ENCODE peak calls at places on chromosomes 3 and 15, in eight cellular contexts. C is suprapubic skin, H is transverse colon, Q is IMR-90, W is esophagus squamous epithelium, X is right lobe of liver, I is uterus, O is stomach. T is an unnamed sample. For H3K36me3, the result is how much of the 10 kb centered on the place peaks cover.

GRCh38 chr3:130609580-130609979 is 92.6 kb downstream of the COL6A6 start:
- DNase-seq in H (no peak), C (no peak), X (no peak), Q (no peak), I (no peak), W (no peak), O (no peak), T (no peak)

GRCh38 chr3:187642861-187643260 is 27.3 kb downstream of the SST start:
- DNase-seq in I (no peak), X (no peak), H (no peak), O (no peak), W (no peak), C (no peak), Q (no peak), T (no peak)

GRCh38 chr3:190306513-190307163 is 15.6 kb downstream of the CLDN1 start:
- DNase-seq in C (no peak), H (no peak), W (no peak), X (no peak), O (no peak), Q (peak), I (peak), T (no peak)

GRCh38 chr3:37279226-37279625 is 104.8 kb upstream of the LRRFIP2 start:
- DNase-seq in H (no peak), I (no peak), C (no peak), W (no peak), Q (peak), X (no peak), O (no peak), T (no peak)

GRCh38 chr3:159865042-159865579 is 123.5 kb upstream of the IL12A start:
- DNase-seq in H (no peak), X (no peak), I (no peak), W (no peak), Q (peak), O (no peak), C (no peak), T (no peak)

GRCh38 chr3:10622456-10622855 is 117.1 kb upstream of the ATP2B2 start:
- DNase-seq in W (no peak), I (no peak), Q (no peak), X (no peak), C (no peak), H (no peak), O (no peak), T (no peak)

GRCh38 chr3:94028093-94028837 is at the start of gene STX19:
- DNase-seq in H (no peak), X (no peak), O (no peak), I (no peak), W (no peak), C (no peak), Q (no peak), T (no peak)

GRCh38 chr15:29857196-29857595 is 34.9 kb upstream of the TJP1 start:
- DNase-seq in I (no peak), H (no peak), W (no peak), X (no peak), C (no peak), Q (peak), O (no peak), T (no peak)

GRCh38 chr3:117628896-117629295 is 919.3 kb downstream of the TUSC7 start:
- DNase-seq in C (no peak), W (no peak), I (peak), O (peak), Q (peak), H (no peak), X (no peak), T (no peak)

GRCh38 chr3:37291275-37291700 is 116.9 kb upstream of the LRRFIP2 start:
- DNase-seq in C (no peak), W (no peak), O (no peak), Q (peak), I (no peak), H (no peak), X (no peak), T (peak)

GRCh38 chr3:120625199-120625598 is 29.1 kb downstream of the NDUFB4 start:
- DNase-seq in Q (no peak), X (no peak), H (no peak), I (no peak), W (no peak), C (no peak), O (no peak), T (no peak)

GRCh38 chr3:17032407-17033034 is 147.8 kb downstream of the PLCL2 start:
- DNase-seq in X (no peak), C (no peak), H (no peak), W (no peak), O (no peak), Q (peak), I (no peak), T (no peak)

GRCh38 chr3:169857811-169858210 is 11.9 kb downstream of the LRRC31 start:
- DNase-seq in C (no peak), I (no peak), X (no peak), O (no peak), W (no peak), H (no peak), Q (no peak), T (no peak)

GRCh38 chr15:25864966-25865365 is 1.8 kb upstream of the ATP10A start:
- DNase-seq in W (no peak), I (no peak), H (no peak), C (no peak), Q (peak), X (no peak), O (no peak), T (no peak)

GRCh38 chr15:90603893-90604292 is 74.2 kb downstream of the CRTC3 start:
- DNase-seq in X (no peak), H (peak), I (no peak), C (no peak), O (peak), Q (no peak), W (no peak), T (peak)

GRCh38 chr15:66747223-66747622 is 45.2 kb downstream of the SMAD6 start:
- DNase-seq in H (no peak), O (no peak), I (no peak), Q (no peak), X (peak), C (no peak), W (no peak), T (no peak)

GRCh38 chr3:67500699-67501098 is 153.7 kb downstream of the SUCLG2 start:
- DNase-seq in I (no peak), H (no peak), W (no peak), X (no peak), O (no peak), C (no peak), Q (no peak), T (no peak)

GRCh38 chr3:104596551-104596950 is 770.2 kb upstream of the ALCAM start:
- DNase-seq in W (no peak), Q (peak), O (no peak), H (no peak), C (no peak), X (no peak), I (no peak), T (no peak)

GRCh38 chr3:63687569-63688233 is 35.2 kb downstream of the SNTN start:
- DNase-seq in Q (no peak), I (no peak), C (no peak), O (no peak), W (no peak), X (no peak), H (no peak), T (no peak)

GRCh38 chr15:55588070-55588817 is at the start of gene PYGO1:
- DNase-seq in I (peak), W (no peak), C (peak), O (peak), X (no peak), H (peak), Q (peak), T (peak)

GRCh38 chr3:49714728-49715550 is 4.5 kb downstream of the AMIGO3 start:
- DNase-seq in I (no peak), X (peak), H (no peak), C (peak), O (no peak), Q (no peak), W (no peak), T (no peak)

GRCh38 chr3:29515451-29515850 is 234.6 kb downstream of the RBMS3 start:
- DNase-seq in C (no peak), Q (peak), H (no peak), X (no peak), W (no peak), O (no peak), I (no peak), T (no peak)

GRCh38 chr15:22947101-22948000 is 32.8 kb downstream of the CYFIP1 start:
- DNase-seq in W (no peak), I (no peak), Q (no peak), O (no peak), X (no peak), H (no peak), C (no peak), T (no peak)

GRCh38 chr15:68484696-68485400 is 52.9 kb upstream of the ITGA11 start:
- DNase-seq in I (peak), O (no peak), H (no peak), Q (peak), W (no peak), C (no peak), X (no peak), T (no peak)

GRCh38 chr3:191431160-191431822 is 29.7 kb upstream of the PYDC2 start:
- DNase-seq in I (no peak), C (no peak), Q (no peak), O (no peak), H (no peak), X (no peak), W (no peak), T (no peak)

GRCh38 chr3:35932995-35933394 is 293.7 kb downstream of the ARPP21 start:
- DNase-seq in I (no peak), H (no peak), O (no peak), X (no peak), C (no peak), Q (peak), W (no peak), T (peak)

GRCh38 chr3:65883614-65884013 is 155.1 kb downstream of the MAGI1 start:
- DNase-seq in O (no peak), Q (peak), W (no peak), H (no peak), X (no peak), I (no peak), C (no peak), T (no peak)

GRCh38 chr15:51499379-51499976 is 123.1 kb downstream of the DMXL2 start:
- DNase-seq in C (no peak), H (no peak), Q (peak), O (no peak), X (no peak), W (no peak), I (no peak), T (no peak)

GRCh38 chr15:71752604-71753289 is 57.6 kb upstream of the NR2E3 start:
- DNase-seq in H (peak), O (no peak), C (no peak), Q (peak), X (no peak), I (no peak), W (no peak), T (peak)

GRCh38 chr15:25830844-25831443 is 32.2 kb downstream of the ATP10A start:
- DNase-seq in X (no peak), H (peak), I (peak), Q (peak), C (peak), W (no peak), O (no peak), T (peak)

GRCh38 chr3:14913926-14914776 is 33.2 kb upstream of the NR2C2 start:
- DNase-seq in O (peak), C (peak), Q (no peak), W (no peak), H (no peak), X (no peak), I (no peak), T (no peak)

GRCh38 chr3:151946606-151947005 is 73.2 kb downstream of the SUCNR1 start:
- DNase-seq in W (no peak), Q (peak), C (no peak), O (no peak), I (no peak), H (no peak), X (no peak), T (no peak)

DNA sequence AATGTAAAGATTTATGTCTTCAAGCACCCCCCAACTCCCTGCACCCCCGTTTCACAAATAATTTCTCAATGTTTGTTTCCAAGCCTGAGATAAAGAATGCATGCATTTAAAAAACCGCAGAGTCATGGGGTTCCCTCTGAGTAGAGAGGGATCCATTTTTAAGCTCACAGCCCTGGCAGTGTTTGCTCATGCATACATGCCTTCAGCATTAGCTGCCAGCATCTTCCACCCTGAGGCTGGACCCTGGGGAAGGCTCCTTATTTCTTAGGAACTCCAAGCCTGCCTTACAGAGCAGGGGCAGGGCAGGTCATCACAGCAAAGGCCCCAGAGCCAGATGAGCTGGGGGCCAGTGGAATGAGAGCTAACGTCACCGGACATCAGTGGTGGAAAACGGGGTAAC is 31.3 kb downstream of the TLE3 start:
- DNase-seq in C (no peak), H (no peak), Q (peak), W (no peak), I (no peak), O (no peak), X (no peak), T (no peak)
- H3K36me3 ChIP-seq in C (half or more), H (under half), Q (half or more), W (under half), I (under half), O (half or more), X (under half), T (under half)

GRCh38 chr3:184361932-184362667 is 590 bp downstream of the POLR2H start:
- DNase-seq in H (peak), W (peak), X (peak), C (peak), I (no peak), O (peak), Q (peak), T (peak)
- TF ChIP-seq POLR2A in H (peak), W (no peak), X (no peak), C (no peak), I (no peak), O (no peak), Q (no peak), T (peak)

DNA sequence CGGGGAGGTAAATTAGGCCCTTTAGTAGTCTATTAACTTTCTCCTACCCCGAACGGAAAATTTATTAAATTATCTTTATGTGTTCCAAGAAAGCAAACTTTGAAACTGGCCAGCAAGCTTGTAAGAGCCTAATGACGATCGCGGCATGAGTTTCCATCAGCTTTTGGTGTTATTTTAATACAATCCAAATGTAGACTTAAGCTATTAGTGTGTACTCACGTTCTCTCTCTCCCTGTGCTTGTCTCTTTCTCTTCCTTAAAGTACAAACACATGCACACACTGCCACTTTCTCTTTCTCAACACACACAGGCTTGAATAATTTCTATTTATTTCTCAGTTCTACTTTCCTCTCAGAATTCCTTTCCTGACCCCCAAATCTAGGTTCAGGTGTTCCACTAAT is 108.8 kb upstream of the MME start:
- DNase-seq in C (no peak), Q (peak), O (no peak), H (no peak), W (no peak), X (no peak), I (no peak), T (no peak)
- H3K27ac ChIP-seq in C (peak), Q (no peak), O (no peak), H (no peak), W (no peak), X (no peak), I (no peak), T (no peak)

GRCh38 chr15:65060641-65061397 is 7.0 kb downstream of the RASL12 start:
- DNase-seq in H (no peak), C (peak), X (no peak), W (no peak), Q (no peak), O (no peak), I (no peak), T (peak)

GRCh38 chr15:65059931-65060596 is 7.7 kb downstream of the RASL12 start:
- DNase-seq in O (no peak), X (no peak), H (no peak), I (no peak), Q (no peak), C (peak), W (no peak), T (no peak)

GRCh38 chr15:65062726-65063125 is 5.1 kb downstream of the RASL12 start:
- DNase-seq in W (no peak), O (no peak), Q (no peak), C (no peak), H (no peak), X (no peak), I (no peak), T (no peak)

GRCh38 chr15:65059369-65059750 is 8.4 kb downstream of the RASL12 start:
- DNase-seq in Q (no peak), I (no peak), W (no peak), C (peak), O (no peak), X (no peak), H (no peak), T (no peak)

DNA sequence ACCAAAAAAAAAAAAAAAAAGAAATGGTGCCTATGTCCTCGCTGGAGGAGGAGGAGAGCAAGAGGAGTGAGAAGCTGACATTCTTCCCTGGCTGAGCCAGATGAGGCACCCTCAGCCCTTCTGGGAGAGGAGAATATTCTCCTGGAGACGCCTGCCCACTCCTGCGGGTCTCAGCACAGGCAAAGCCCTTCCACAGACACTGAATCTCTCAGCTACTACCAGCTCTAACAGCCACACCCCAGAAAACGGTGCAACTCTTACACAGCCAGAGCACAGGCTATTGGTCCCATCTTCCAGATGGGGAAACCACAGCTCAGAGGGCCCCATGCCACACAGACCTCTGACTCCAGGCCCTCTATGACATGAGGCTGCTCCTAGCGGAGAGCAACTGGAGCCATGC is 5.7 kb downstream of the RASL12 start:
- DNase-seq in Q (no peak), W (no peak), H (no peak), O (no peak), I (no peak), C (peak), X (no peak), T (no peak)
- H3K36me3 ChIP-seq in Q (under half), W (under half), H (under half), O (under half), I (under half), C (under half), X (under half), T (under half)

GRCh38 chr15:40694706-40695468 is at the start of gene RAD51:
- DNase-seq in O (peak), X (peak), C (peak), Q (peak), I (peak), H (peak), W (peak), T (peak)
- TF ChIP-seq POLR2A in O (no peak), X (peak), C (no peak), Q (peak), I (peak), H (peak), W (no peak), T (peak)

GRCh38 chr15:58528197-58528870 is 96.5 kb downstream of the LIPC start:
- DNase-seq in Q (peak), C (no peak), I (no peak), X (peak), H (peak), O (peak), W (no peak), T (peak)

GRCh38 chr15:58529041-58529440 is 97.2 kb downstream of the LIPC start:
- DNase-seq in I (no peak), Q (no peak), C (no peak), H (no peak), W (no peak), X (no peak), O (no peak), T (no peak)

GRCh38 chr15:58525926-58526538 is 94.2 kb downstream of the LIPC start:
- DNase-seq in C (no peak), Q (no peak), O (no peak), I (no peak), X (no peak), H (no peak), W (no peak), T (no peak)

GRCh38 chr15:58527573-58528196 is 95.9 kb downstream of the LIPC start:
- DNase-seq in W (no peak), O (no peak), H (no peak), I (no peak), X (no peak), Q (no peak), C (no peak), T (no peak)

DNA sequence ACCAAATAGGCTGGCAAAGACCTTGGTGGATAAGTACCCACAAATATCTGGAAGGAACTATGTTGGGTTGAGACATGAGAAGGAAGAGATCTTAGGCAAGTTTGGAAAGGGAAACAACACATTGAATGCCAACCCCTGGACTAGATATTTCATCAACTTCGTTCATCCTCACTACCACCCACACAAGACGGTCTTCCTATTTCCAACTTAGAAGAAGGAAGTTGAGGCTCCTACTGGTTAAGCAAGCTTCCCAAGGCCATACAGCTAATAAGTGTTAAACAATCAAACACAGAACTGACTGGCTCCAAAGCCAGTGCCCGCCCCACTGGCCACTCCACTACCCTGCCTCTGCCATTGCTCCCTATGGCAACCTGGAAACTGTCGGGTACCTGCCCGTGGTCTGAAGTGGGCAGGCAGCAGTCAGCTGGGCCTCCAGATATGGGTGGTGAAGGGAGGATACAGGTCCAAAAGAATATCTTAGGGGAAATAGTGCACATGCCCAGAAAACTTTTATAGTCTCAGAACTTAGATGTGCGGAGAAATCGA is 94.9 kb downstream of the LIPC start:
- DNase-seq in H (no peak), O (no peak), Q (no peak), W (no peak), X (no peak), C (no peak), I (no peak), T (peak)
- H3K27ac ChIP-seq in H (no peak), O (no peak), Q (no peak), W (no peak), X (peak), C (no peak), I (no peak), T (peak)

DNA sequence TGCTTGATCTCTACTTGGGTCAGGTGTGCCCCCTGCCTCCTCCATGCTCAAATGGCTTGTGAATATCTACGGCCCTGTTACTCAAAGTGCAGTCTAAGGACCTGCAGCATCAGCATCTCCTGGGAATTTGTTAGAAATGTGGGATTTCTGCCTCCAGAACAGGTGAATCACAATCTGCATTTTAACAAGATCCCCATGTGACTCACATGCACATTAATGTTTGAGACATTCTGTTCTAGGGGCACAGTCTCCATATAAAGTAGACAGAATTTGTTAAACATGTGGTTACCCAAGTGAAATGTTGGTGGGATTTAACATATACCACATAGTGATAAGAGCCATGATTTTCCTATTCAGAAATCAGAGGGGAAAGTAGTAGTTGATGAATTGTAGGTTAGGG is 256.2 kb downstream of the NR1D2 start:
- DNase-seq in X (no peak), W (no peak), I (no peak), H (no peak), Q (no peak), C (no peak), O (no peak), T (no peak)
- H3K36me3 ChIP-seq in X (under half), W (under half), I (under half), H (under half), Q (under half), C (under half), O (under half), T (under half)